ENCODE peak calls at places on chromosomes 4 and X, in seven cellular contexts. K is fibroblast of the aortic adventitia; R is ACHN; H is IMR-90; D is AG04449; U is activated gamma-delta T cell treated with anti-CD3 and anti-CD28 coated beads, Interleukin-2, amount 50 U/mL, for 16 hours; S is glomerular endothelial cell. T is an unnamed sample.

GRCh38 chrX:16604300-16604699 is 45.7 kb upstream of the S100G start:
- DNase-seq in K (peak; percentile 14), R (no peak), H (no peak), D (no peak), U (no peak), S (no peak), T (no peak)

GRCh38 chrX:47204970-47205369 is 11.3 kb downstream of the UBA1 start:
- DNase-seq in K (no peak), R (no peak), H (no peak), D (no peak), U (no peak), S (no peak), T (no peak)

GRCh38 chr4:630661-631060 is 5.3 kb downstream of the PDE6B start:
- DNase-seq in K (no peak), R (no peak), H (no peak), D (no peak), U (no peak), S (no peak), T (no peak)

GRCh38 chrX:119981286-119982070 is 37.9 kb upstream of the NKAP start:
- DNase-seq in K (peak; percentile 27), R (peak; percentile 7), H (peak; percentile 5), D (no peak), U (no peak), S (no peak), T (no peak)

GRCh38 chr4:109588176-109588575 is 28.1 kb downstream of the MCUB start:
- DNase-seq in K (no peak), R (no peak), H (no peak), D (no peak), U (peak; percentile 11), S (no peak), T (no peak)

GRCh38 chrX:91434351-91435168 is at the start of gene PABPC5:
- DNase-seq in K (peak; percentile 67), R (no peak), H (peak; percentile 82), D (peak; percentile 14), U (no peak), S (no peak), T (peak; percentile 35)

GRCh38 chrX:123274796-123275195 is 90.7 kb downstream of the GRIA3 start:
- DNase-seq in K (peak; percentile 11), R (no peak), H (no peak), D (no peak), U (no peak), S (no peak), T (no peak)

GRCh38 chr4:7857238-7857701 is 82.4 kb downstream of the AFAP1 start:
- DNase-seq in K (peak; percentile 99), R (no peak), H (peak; percentile 99), D (peak; percentile 98), U (no peak), S (no peak), T (peak; percentile 81)

GRCh38 chr4:104394409-104394813 is 100.3 kb downstream of the CXXC4 start:
- DNase-seq in K (no peak), R (no peak), H (no peak), D (no peak), U (no peak), S (no peak), T (no peak)

GRCh38 chr4:102338405-102338804 is 6.9 kb downstream of the SLC39A8 start:
- DNase-seq in K (no peak), R (no peak), H (no peak), D (no peak), U (no peak), S (no peak), T (no peak)

GRCh38 chr4:53937918-53938317 is 126.5 kb downstream of the CHIC2 start:
- DNase-seq in K (peak; percentile 89), R (no peak), H (peak; percentile 95), D (peak; percentile 52), U (no peak), S (no peak), T (peak; percentile 62)

GRCh38 chrX:139890991-139891700 is 41.7 kb downstream of the ATP11C start:
- DNase-seq in K (peak; percentile 76), R (peak; percentile 56), H (peak; percentile 88), D (no peak), U (no peak), S (no peak), T (peak; percentile 45)

GRCh38 chrX:49042581-49043219 is 457 bp downstream of the TFE3 start:
- DNase-seq in K (no peak), R (peak; percentile 8), H (no peak), D (no peak), U (no peak), S (no peak), T (no peak)

GRCh38 chr4:148288448-148288847 is 153.8 kb downstream of the NR3C2 start:
- DNase-seq in K (no peak), R (no peak), H (no peak), D (no peak), U (no peak), S (no peak), T (no peak)